ENCODE peak calls at places on chromosomes 11 and 22, in four cellular contexts. X, D, O and J are unnamed samples.

GRCh38 chr22:48724899-48725298 is 1102.8 kb downstream of the BRD1 start:
- DNase-seq in D (no peak), O (no peak), X (no peak), J (no peak)

GRCh38 chr11:9755561-9755960 is 91.7 kb downstream of the SWAP70 start:
- DNase-seq in O (no peak), X (no peak), D (peak), J (no peak)

GRCh38 chr11:65524747-65525658 is at the start of gene SCYL1:
- DNase-seq in D (no peak), O (peak), X (peak), J (no peak)

GRCh38 chr11:86811637-86812321 is 11.4 kb downstream of the PRSS23 start:
- DNase-seq in O (no peak), D (peak), X (no peak), J (peak)

GRCh38 chr11:123306531-123306930 is 111.5 kb upstream of the CLMP start:
- DNase-seq in X (no peak), D (no peak), O (no peak), J (no peak)

GRCh38 chr11:17563248-17563647 is 16.2 kb downstream of the OTOG start:
- DNase-seq in X (no peak), O (no peak), D (no peak), J (no peak)

GRCh38 chr11:720642-721346 is 14.8 kb downstream of the EPS8L2 start:
- DNase-seq in D (no peak), X (no peak), O (no peak), J (no peak)

GRCh38 chr11:93521086-93521485 is 22.1 kb downstream of the SMCO4 start:
- DNase-seq in D (no peak), X (no peak), O (no peak), J (no peak)

GRCh38 chr11:64900263-64900678 is 16.7 kb downstream of the ATG2A start:
- DNase-seq in D (peak), O (no peak), X (peak), J (no peak)

GRCh38 chr11:64891215-64891848 is 12.9 kb upstream of the EHD1 start:
- DNase-seq in O (no peak), D (no peak), X (no peak), J (no peak)

GRCh38 chr11:47216141-47216798 is 1.5 kb downstream of the DDB2 start:
- DNase-seq in O (peak), D (peak), X (peak), J (peak)

GRCh38 chr11:58192229-58192628 is 3.4 kb downstream of the OR9Q2 start:
- DNase-seq in O (no peak), D (no peak), X (no peak), J (peak)

GRCh38 chr11:17352925-17353227 is 1.3 kb downstream of the NCR3LG1 start:
- DNase-seq in D (no peak), X (peak), O (no peak), J (peak)

GRCh38 chr22:25494774-25495173 is 69.7 kb upstream of the GRK3 start:
- DNase-seq in O (no peak), D (no peak), X (no peak), J (no peak)

GRCh38 chr11:70481625-70482528 is 83.5 kb downstream of the CTTN start:
- DNase-seq in D (peak), X (no peak), O (no peak), J (peak)

GRCh38 chr11:61919113-61919840 is 1.9 kb upstream of the RAB3IL1 start:
- DNase-seq in D (no peak), X (no peak), O (no peak), J (no peak)